ENCODE peak calls at places on chromosomes 16 and 17, in nine cellular contexts. R is AG10803; U is stimulated activated CD4-positive, alpha-beta T cell treated with anti-CD3 and anti-CD28 coated beads, Interleukin-4, amount 100 ng/mL, for 24 hours; C is tibial artery; Q is left lobe of liver; E is SK-N-DZ; L is lower lobe of right lung; Z is NCI-H345; N is fibroblast of pulmonary artery. W is an unnamed sample.

GRCh38 chr16:9919460-9919859 is 262.8 kb downstream of the GRIN2A start:
- DNase-seq in R (no peak), U (no peak), C (no peak), Q (no peak), E (no peak), L (no peak), Z (no peak), N (no peak), W (no peak)

GRCh38 chr17:34758316-34758715 is 178.9 kb downstream of the TMEM132E start:
- DNase-seq in R (no peak), U (no peak), C (no peak), Q (no peak), E (no peak), L (no peak), Z (no peak), N (no peak), W (no peak)

GRCh38 chr16:14024300-14024699 is 46.8 kb upstream of the MRTFB start:
- DNase-seq in R (peak), U (no peak), C (no peak), Q (no peak), E (no peak), L (no peak), Z (no peak), N (peak), W (no peak)

GRCh38 chr16:72858611-72859493 is 189.1 kb downstream of the ZFHX3 start:
- DNase-seq in R (no peak), U (no peak), C (peak), Q (no peak), E (no peak), L (no peak), Z (no peak), N (peak), W (peak)

GRCh38 chr17:75920045-75920560 is 15.4 kb upstream of the MRPL38 start:
- DNase-seq in R (no peak), U (no peak), C (no peak), Q (no peak), E (no peak), L (no peak), Z (no peak), N (no peak), W (peak)

GRCh38 chr16:74034862-74035261 is 261.8 kb upstream of the PSMD7 start:
- DNase-seq in R (peak), U (no peak), C (no peak), Q (no peak), E (peak), L (no peak), Z (peak), N (peak), W (no peak)

GRCh38 chr17:12320286-12320685 is 299.6 kb downstream of the MAP2K4 start:
- DNase-seq in R (peak), U (no peak), C (no peak), Q (no peak), E (no peak), L (no peak), Z (no peak), N (no peak), W (no peak)

GRCh38 chr17:74235040-74235581 is 21.7 kb downstream of the TTYH2 start:
- DNase-seq in R (no peak), U (no peak), C (no peak), Q (no peak), E (no peak), L (no peak), Z (no peak), N (no peak), W (no peak)

GRCh38 chr16:80203821-80204220 is 337.0 kb upstream of the DYNLRB2 start:
- DNase-seq in R (no peak), U (no peak), C (no peak), Q (no peak), E (no peak), L (no peak), Z (no peak), N (no peak), W (no peak)

W was measured in osteoblast.